ENCODE peak calls at places on chromosome X, in eight cellular contexts. R, U, H, D, Y, N, A and G are unnamed samples.

GRCh38 chrX:47854474-47854873 is 17.8 kb downstream of the ZNF81 start:
- DNase-seq in A (no peak), D (peak; percentile 30), Y (peak; percentile 14), N (peak; percentile 53), U (peak; percentile 16), H (peak; percentile 30), R (peak; percentile 22), G (peak; percentile 31)

GRCh38 chrX:7983594-7983993 is 56.4 kb upstream of the PNPLA4 start:
- DNase-seq in U (no peak), D (no peak), A (no peak), Y (no peak), N (no peak), R (no peak), H (no peak), G (no peak)

GRCh38 chrX:1807301-1807731 is 192.5 kb downstream of the ASMT start:
- DNase-seq in D (peak; percentile 53), R (no peak), N (no peak), H (no peak), U (peak; percentile 15), A (no peak), Y (no peak), G (peak; percentile 77)

GRCh38 chrX:115189110-115189509 is at the start of gene RBMXL3:
- DNase-seq in A (no peak), H (no peak), N (no peak), U (no peak), Y (no peak), D (no peak), R (no peak), G (no peak)

GRCh38 chrX:115011428-115011827 is 6.0 kb downstream of the IL13RA2 start:
- DNase-seq in D (no peak), N (no peak), U (no peak), H (no peak), A (no peak), Y (no peak), R (no peak), G (no peak)

GRCh38 chrX:46628406-46629371 is 55.1 kb downstream of the CHST7 start:
- DNase-seq in A (no peak), N (peak; percentile 59), U (peak; percentile 76), H (no peak), D (no peak), Y (no peak), R (peak; percentile 5), G (no peak)

GRCh38 chrX:15686818-15687685 is 22.4 kb upstream of the CLTRN start:
- DNase-seq in Y (peak; percentile 63), H (peak; percentile 84), R (peak; percentile 63), D (peak; percentile 81), U (peak; percentile 63), N (peak; percentile 61), A (peak; percentile 35), G (peak; percentile 71)

GRCh38 chrX:6292599-6292998 is 63.9 kb upstream of the NLGN4X start:
- DNase-seq in N (no peak), D (no peak), R (no peak), H (no peak), Y (peak; percentile 11), U (no peak), A (no peak), G (peak; percentile 42)

GRCh38 chrX:50877310-50877709 is 33.2 kb upstream of the BMP15 start:
- DNase-seq in U (peak; percentile 75), A (no peak), H (no peak), R (no peak), D (peak; percentile 37), N (no peak), Y (no peak), G (no peak)

GRCh38 chrX:34563809-34564208 is 93.3 kb downstream of the TMEM47 start:
- DNase-seq in R (no peak), H (no peak), Y (no peak), U (peak; percentile 37), N (no peak), D (peak; percentile 37), A (no peak), G (peak; percentile 44)

GRCh38 chrX:2283111-2283847 is 217.5 kb downstream of the DHRSX start:
- DNase-seq in A (no peak), H (no peak), Y (no peak), D (no peak), R (no peak), U (no peak), N (no peak), G (no peak)

GRCh38 chrX:71534773-71535544 is 2.1 kb downstream of the OGT start:
- DNase-seq in H (no peak), Y (no peak), U (peak; percentile 29), A (no peak), N (no peak), D (peak; percentile 14), R (no peak), G (no peak)

GRCh38 chrX:35461164-35461563 is 337.0 kb upstream of the MAGEB16 start:
- DNase-seq in Y (no peak), R (no peak), A (no peak), D (no peak), H (no peak), U (no peak), N (no peak), G (no peak)

GRCh38 chrX:148574247-148574973 is 74.0 kb downstream of the AFF2 start:
- DNase-seq in H (no peak), D (no peak), R (peak; percentile 69), N (no peak), A (no peak), Y (no peak), U (peak; percentile 22), G (no peak)

GRCh38 chrX:1902901-1903379 is 288.1 kb downstream of the ASMT start:
- DNase-seq in U (no peak), N (no peak), H (no peak), R (no peak), D (no peak), A (no peak), Y (no peak), G (no peak)

GRCh38 chrX:19964017-19964710 is 26.7 kb downstream of the BCLAF3 start:
- DNase-seq in R (no peak), N (no peak), A (no peak), Y (no peak), U (no peak), D (peak; percentile 62), H (no peak), G (no peak)

GRCh38 chrX:118156953-118157608 is 40.5 kb upstream of the KLHL13 start:
- DNase-seq in H (no peak), U (no peak), D (no peak), Y (no peak), A (no peak), N (no peak), R (no peak), G (peak; percentile 3)
- H3K4me2 ChIP-seq in H (no peak overlapping the region), U (no peak overlapping the region), D (no peak overlapping the region), Y (no peak overlapping the region), A (no peak overlapping the region), N (no peak overlapping the region), R (no peak overlapping the region), G (no peak overlapping the region)

DNA sequence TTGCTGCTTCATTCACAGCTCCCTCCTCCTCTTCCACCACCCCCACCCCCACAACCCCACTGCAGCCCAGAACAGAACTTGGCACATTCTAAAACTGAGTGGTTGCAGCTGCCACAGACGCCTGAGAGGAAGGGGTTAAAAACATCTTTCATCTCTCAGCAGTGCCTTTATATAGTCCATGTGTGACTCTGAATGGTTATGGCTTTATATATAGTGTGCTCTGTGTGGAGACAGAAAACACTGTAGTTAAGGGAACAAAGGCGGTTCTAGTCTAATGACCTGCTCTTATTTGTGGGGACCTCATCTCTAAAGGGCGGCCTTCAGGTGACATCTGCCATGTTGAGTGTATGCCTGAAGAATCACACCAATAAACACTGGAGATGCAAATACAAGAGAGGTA is 144.7 kb downstream of the BCOR start:
- DNase-seq in Y (no peak), H (no peak), A (no peak), R (peak; percentile 86), D (no peak), U (no peak), N (no peak), G (no peak)
- H3K9me2 ChIP-seq in Y (no peaks in the 10 kb centered on the region), H (no peaks in the 10 kb centered on the region), A (no peaks in the 10 kb centered on the region), R (no peaks in the 10 kb centered on the region), D (no peaks in the 10 kb centered on the region), U (no peaks in the 10 kb centered on the region), N (no peaks in the 10 kb centered on the region), G (no peaks in the 10 kb centered on the region)

GRCh38 chrX:18875256-18875878 is 108.5 kb downstream of the PHKA2 start:
- DNase-seq in R (no peak), A (no peak), N (no peak), D (no peak), H (peak; percentile 4), Y (peak; percentile 49), U (no peak), G (no peak)

GRCh38 chrX:18879144-18879543 is 104.8 kb downstream of the PHKA2 start:
- DNase-seq in Y (no peak), A (no peak), R (no peak), U (no peak), N (no peak), H (peak; percentile 1), D (no peak), G (no peak)

GRCh38 chrX:18874560-18875255 is 109.2 kb downstream of the PHKA2 start:
- DNase-seq in U (no peak), A (no peak), Y (no peak), D (no peak), R (no peak), H (peak; percentile 1), N (no peak), G (no peak)

GRCh38 chrX:18873836-18874235 is 110.1 kb downstream of the PHKA2 start:
- DNase-seq in R (no peak), Y (no peak), N (no peak), U (no peak), H (peak; percentile 2), D (no peak), A (no peak), G (no peak)

DNA sequence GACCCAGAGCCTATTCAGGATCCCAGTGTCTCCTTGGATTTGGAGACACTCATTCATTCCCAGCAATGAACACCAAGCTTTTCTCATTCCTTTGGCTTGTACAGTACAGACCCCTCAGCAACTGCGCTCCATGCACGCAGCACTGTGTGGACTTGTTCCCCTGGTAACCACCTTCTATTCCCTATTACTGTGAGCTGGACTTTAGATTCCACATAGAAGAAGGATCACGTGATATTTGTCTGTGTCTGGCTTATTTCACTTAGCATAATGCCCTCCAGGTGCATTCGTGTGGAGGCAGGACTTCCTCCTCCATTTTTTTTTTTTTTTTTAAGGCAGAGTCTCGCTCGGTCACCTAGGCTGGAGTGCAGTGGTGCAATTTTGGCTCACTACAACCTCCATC is 106.4 kb downstream of the PHKA2 start:
- DNase-seq in N (no peak), H (peak; percentile 54), A (no peak), R (no peak), Y (peak; percentile 74), U (no peak), D (no peak), G (no peak)
- H3K4me2 ChIP-seq in N (no peak overlapping the region), H (no peak overlapping the region), A (no peak overlapping the region), R (no peak overlapping the region), Y (no peak overlapping the region), U (no peak overlapping the region), D (no peak overlapping the region), G (no peak overlapping the region)

DNA sequence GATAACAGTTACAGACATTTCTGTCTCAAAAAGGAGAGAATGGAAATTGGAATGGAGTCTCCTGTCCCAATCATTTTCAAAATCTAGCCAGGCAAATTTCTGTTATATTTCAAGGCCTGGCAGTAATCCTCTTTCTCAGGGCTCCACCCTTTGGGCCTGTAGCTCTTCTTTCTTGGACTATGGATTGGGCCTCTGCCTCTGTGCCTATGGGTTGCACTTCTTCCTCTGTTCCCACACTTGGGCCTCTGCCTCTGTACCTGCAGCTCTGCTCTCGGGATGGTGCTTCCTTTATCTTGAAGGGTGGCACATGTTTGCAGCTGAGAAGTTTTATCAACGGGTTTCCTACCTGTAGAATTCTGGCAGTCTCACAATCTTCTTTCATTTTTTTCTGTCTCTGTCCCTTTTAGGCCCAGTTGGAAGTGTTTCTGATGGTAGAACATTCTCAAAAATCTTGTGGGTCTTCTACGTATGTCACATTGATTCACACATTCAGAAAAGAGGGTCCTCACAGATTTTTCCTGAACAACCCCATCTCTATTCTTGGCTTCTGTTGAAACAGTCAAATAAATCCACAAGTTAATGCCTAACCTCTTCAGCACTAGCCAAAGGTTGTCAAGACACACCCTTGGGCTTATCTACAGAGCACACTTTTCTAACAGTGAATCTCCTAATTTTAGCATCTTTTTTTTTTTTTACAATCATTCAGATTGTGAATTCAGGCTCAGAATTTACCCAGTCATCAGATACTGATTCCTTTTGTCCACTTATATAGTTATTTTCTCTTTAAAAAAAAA is 719.0 kb downstream of the RPA4 start:
- DNase-seq in Y (no peak), R (no peak), H (no peak), D (no peak), A (no peak), N (no peak), U (no peak), G (no peak)
- H3K9me2 ChIP-seq in Y (no peaks in the 10 kb centered on the region), R (no peaks in the 10 kb centered on the region), H (no peaks in the 10 kb centered on the region), D (no peaks in the 10 kb centered on the region), A (no peaks in the 10 kb centered on the region), N (no peaks in the 10 kb centered on the region), U (no peaks in the 10 kb centered on the region), G (no peaks in the 10 kb centered on the region)